ENCODE peak calls at places on chromosomes 5 and 9, in five cellular contexts. S is H1, I is HCT116, Q is K562, D is GM12878. V is an unnamed sample.

GRCh38 chr9:68530618-68531017 is 10.1 kb downstream of the TMEM252 start:
- DNase-seq in I (no peak), S (no peak), Q (no peak), D (no peak), V (peak)

GRCh38 chr5:104661256-104661655 is 1098.7 kb upstream of the NUDT12 start:
- DNase-seq in S (no peak), Q (no peak), D (no peak), I (no peak), V (no peak)

GRCh38 chr5:98076501-98076900 is 697.0 kb upstream of the RGMB start:
- DNase-seq in S (no peak), D (no peak), Q (no peak), I (no peak), V (no peak)

GRCh38 chr5:177361418-177362101 is 3.8 kb downstream of the RGS14 start:
- DNase-seq in S (no peak), D (no peak), I (no peak), Q (no peak), V (no peak)

GRCh38 chr5:151719228-151719861 is 32.6 kb upstream of the SPARC start:
- DNase-seq in D (no peak), Q (no peak), S (no peak), I (no peak), V (peak)

GRCh38 chr9:78127271-78128225 is 95.9 kb upstream of the GNAQ start:
- DNase-seq in Q (no peak), D (no peak), S (no peak), I (no peak), V (no peak)

GRCh38 chr5:133967124-133967523 is 1.3 kb downstream of the C5orf15 start:
- DNase-seq in Q (no peak), D (no peak), S (no peak), I (no peak), V (no peak)

GRCh38 chr5:67581203-67581602 is 384.6 kb upstream of the CD180 start:
- DNase-seq in D (no peak), S (no peak), Q (no peak), I (no peak), V (no peak)

GRCh38 chr5:371811-372555 is 50.5 kb downstream of the AHRR start:
- DNase-seq in D (no peak), I (no peak), S (no peak), Q (no peak), V (no peak)

GRCh38 chr9:111008148-111009075 is 29.9 kb downstream of the LPAR1 start:
- DNase-seq in D (no peak), Q (no peak), I (no peak), S (no peak), V (no peak)

GRCh38 chr5:177369050-177369912 is 11.6 kb downstream of the RGS14 start:
- DNase-seq in S (no peak), I (no peak), Q (no peak), D (no peak), V (no peak)

GRCh38 chr9:35226685-35227084 is 64.9 kb downstream of the UNC13B start:
- DNase-seq in Q (no peak), I (no peak), D (no peak), S (no peak), V (no peak)

GRCh38 chr5:176355400-176356178 is 6.0 kb downstream of the KIAA1191 start:
- DNase-seq in I (no peak), Q (peak), S (no peak), D (no peak), V (no peak)

GRCh38 chr5:131790550-131790949 is 6.3 kb downstream of the FNIP1 start:
- DNase-seq in Q (no peak), S (no peak), D (no peak), I (no peak), V (no peak)

GRCh38 chr5:33008751-33009418 is 297.8 kb downstream of the NPR3 start:
- DNase-seq in I (peak), S (peak), Q (no peak), D (no peak), V (no peak)

GRCh38 chr9:108162664-108163063 is 673.1 kb upstream of the KLF4 start:
- DNase-seq in I (no peak), D (no peak), Q (no peak), S (no peak), V (no peak)

GRCh38 chr5:150113047-150113744 is 26.8 kb upstream of the CSF1R start:
- DNase-seq in S (no peak), I (no peak), Q (peak), D (no peak), V (no peak)

GRCh38 chr5:84727708-84728107 is 343.0 kb upstream of the EDIL3 start:
- DNase-seq in I (no peak), S (no peak), D (no peak), Q (no peak), V (no peak)

GRCh38 chr9:128642675-128643074 is 14.0 kb downstream of the DYNC2I2 start:
- DNase-seq in Q (no peak), S (no peak), I (no peak), D (no peak), V (no peak)

GRCh38 chr9:27645166-27645840 is 72.0 kb upstream of the C9orf72 start:
- DNase-seq in I (no peak), D (no peak), Q (no peak), S (no peak), V (no peak)

GRCh38 chr9:90420714-90421513 is 221.7 kb downstream of the DIRAS2 start:
- DNase-seq in Q (no peak), I (no peak), D (no peak), S (no peak), V (no peak)

GRCh38 chr5:19917588-19917987 is 70.4 kb downstream of the CDH18 start:
- DNase-seq in S (no peak), Q (no peak), D (no peak), I (no peak), V (no peak)

GRCh38 chr9:123775885-123776284 is 154.0 kb downstream of the DENND1A start:
- DNase-seq in D (no peak), Q (no peak), S (no peak), I (no peak), V (no peak)

GRCh38 chr5:139844472-139845145 is 49.0 kb downstream of the PSD2 start:
- DNase-seq in S (peak), I (peak), Q (peak), D (peak), V (peak)

GRCh38 chr5:10288600-10289213 is 19.0 kb downstream of the CMBL start:
- DNase-seq in I (no peak), Q (no peak), S (no peak), D (no peak), V (no peak)

GRCh38 chr9:112288029-112288428 is 45.4 kb downstream of the PTBP3 start:
- DNase-seq in Q (no peak), D (no peak), S (no peak), I (no peak), V (peak)

GRCh38 chr5:90109285-90109684 is 300.3 kb downstream of the CETN3 start:
- DNase-seq in Q (no peak), I (no peak), D (no peak), S (no peak), V (no peak)

GRCh38 chr5:68740204-68740910 is 353.5 kb upstream of the SLC30A5 start:
- DNase-seq in I (no peak), D (peak), Q (no peak), S (no peak), V (no peak)

GRCh38 chr9:92661761-92662160 is 8.2 kb downstream of the IPPK start:
- DNase-seq in Q (no peak), S (no peak), I (no peak), D (no peak), V (no peak)

GRCh38 chr9:2243666-2244555 is 228.8 kb downstream of the SMARCA2 start:
- DNase-seq in Q (peak), D (no peak), S (no peak), I (no peak), V (no peak)

GRCh38 chr5:112063878-112064615 is 307.1 kb upstream of the NREP start:
- DNase-seq in D (no peak), I (no peak), S (no peak), Q (no peak), V (no peak)

GRCh38 chr9:93094294-93095204 is 1.5 kb upstream of the CARD19 start:
- DNase-seq in Q (no peak), S (no peak), D (no peak), I (no peak), V (no peak)

GRCh38 chr5:65462139-65462705 is 19.5 kb downstream of the ADAMTS6 start:
- DNase-seq in Q (no peak), S (no peak), D (no peak), I (no peak), V (no peak)
- TF ChIP-seq JUND in Q (no peak), S (no peak), D (no peak), I (no peak), V (no peak)

DNA sequence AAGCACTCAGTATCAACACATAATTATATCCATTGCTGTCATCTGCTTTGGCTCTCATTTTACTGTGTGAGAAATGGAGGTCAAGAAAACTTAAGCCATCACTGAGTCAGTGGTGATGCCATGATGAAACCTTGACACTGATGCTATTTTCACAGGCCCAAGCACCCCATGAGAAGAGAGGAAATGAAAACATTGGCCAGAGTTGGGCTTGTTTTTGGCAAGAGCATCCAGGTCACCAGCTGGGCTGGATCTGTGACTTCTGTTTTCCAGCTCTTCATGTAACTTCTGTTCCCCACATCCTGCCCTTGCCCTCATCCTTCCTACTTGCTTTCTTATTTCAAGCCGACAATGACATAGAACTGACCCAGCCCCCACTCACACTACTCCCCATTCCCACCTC is 10.0 kb downstream of the LCP2 start:
- DNase-seq in I (no peak), S (no peak), D (no peak), Q (no peak), V (no peak)
- TF ChIP-seq CEBPB in I (no peak), S (no peak), D (no peak), Q (no peak), V (no peak)

DNA sequence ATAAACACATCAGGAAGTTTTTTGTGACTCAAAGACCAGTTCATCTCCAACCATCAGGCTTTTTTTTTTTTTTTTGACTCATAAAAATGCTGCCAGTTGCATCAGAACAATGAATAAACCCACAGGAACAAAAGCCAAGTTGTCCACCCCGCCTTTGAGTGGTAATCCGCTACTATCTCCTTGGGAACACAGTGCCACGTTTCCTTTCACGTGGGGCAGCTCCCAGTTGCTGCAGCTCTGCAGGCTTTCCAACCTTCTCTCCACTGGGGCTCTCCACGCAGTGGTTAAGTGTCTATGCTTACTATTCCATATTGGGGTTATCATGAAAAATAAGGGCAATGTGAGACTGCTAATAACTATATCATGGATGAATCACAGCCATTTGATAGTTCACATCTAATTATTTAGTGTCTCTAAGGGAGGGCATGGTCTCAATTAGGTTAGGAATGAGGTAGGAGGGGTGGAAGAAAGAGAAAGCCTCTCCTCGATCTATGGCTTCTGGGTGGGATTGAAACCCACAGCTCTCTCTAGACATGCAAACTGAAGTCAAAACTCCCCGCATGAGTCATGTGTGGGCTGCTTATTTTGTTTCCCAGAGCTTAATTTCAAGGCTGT is 55.8 kb upstream of the ACTBL2 start:
- DNase-seq in Q (no peak), D (no peak), I (no peak), S (no peak), V (no peak)
- TF ChIP-seq JUND in Q (no peak), D (no peak), I (no peak), S (no peak), V (no peak)

GRCh38 chr5:172622091-172623046 is 18.7 kb upstream of the NEURL1B start:
- DNase-seq in S (no peak), Q (no peak), I (no peak), D (no peak), V (no peak)
- TF ChIP-seq CEBPB in S (peak), Q (no peak), I (no peak), D (no peak), V (peak)

DNA sequence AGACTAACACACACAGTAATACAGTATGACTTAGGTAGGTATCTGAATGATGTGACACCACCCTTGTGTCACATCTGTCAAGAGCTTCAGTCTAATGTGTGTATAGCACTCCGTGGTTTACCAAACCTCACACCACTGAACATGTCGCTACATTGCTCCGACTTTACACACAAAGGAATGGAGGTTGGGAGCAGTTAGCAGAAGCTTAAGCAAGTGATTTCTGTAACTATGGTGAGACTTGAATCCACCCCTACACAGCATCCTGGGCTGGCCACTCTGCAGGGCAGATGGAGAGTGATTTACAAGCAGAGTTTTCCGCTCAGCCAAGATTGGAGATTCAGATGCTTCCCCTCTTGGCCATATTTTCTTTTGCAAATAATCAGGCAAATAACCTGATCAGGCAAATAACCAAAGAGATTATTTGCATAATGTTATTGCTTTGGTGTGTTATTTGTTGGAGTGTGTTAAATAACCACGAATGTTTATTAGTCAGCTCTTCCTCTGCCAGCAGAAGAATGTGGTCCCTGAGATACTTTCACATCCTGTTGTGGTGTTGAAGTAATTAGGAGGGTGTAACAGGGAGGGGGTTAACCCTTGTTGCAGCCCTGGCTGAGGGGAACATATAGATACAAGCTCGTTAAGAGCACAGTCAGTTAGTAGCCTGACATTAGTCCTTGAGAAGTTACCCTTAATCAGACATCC is 92.8 kb downstream of the SNX18 start:
- DNase-seq in Q (no peak), I (no peak), S (no peak), D (peak), V (no peak)
- TF ChIP-seq JUND in Q (no peak), I (no peak), S (no peak), D (no peak), V (no peak)

V was measured in HepG2.